ENCODE peak calls at places on chromosomes 11 and 22, in ten cellular contexts. G, E, D, X, I, F, R, C, P and M are unnamed samples.
A peak's percentile ranks its signal among the peaks of the same experiment; 100 is the strongest.

GRCh38 chr22:26321469-26321913 is 107.6 kb upstream of the ASPHD2 start:
- DNase-seq in G (no peak), E (no peak), D (no peak), X (peak; percentile 55), I (peak; percentile 87), F (peak; percentile 17), R (peak; percentile 60), C (no peak), P (no peak), M (no peak)

GRCh38 chr11:11416917-11417316 is 63.9 kb upstream of the CSNK2A3 start:
- DNase-seq in G (no peak), E (no peak), D (no peak), X (no peak), I (peak; percentile 74), F (peak; percentile 48), R (no peak), C (no peak), P (no peak), M (no peak)

GRCh38 chr11:47093541-47093940 is 83.1 kb downstream of the ARFGAP2 start:
- DNase-seq in G (no peak), E (no peak), D (no peak), X (no peak), I (no peak), F (no peak), R (no peak), C (no peak), P (no peak), M (no peak)

GRCh38 chr22:24871611-24872205 is 65.7 kb downstream of the SGSM1 start:
- DNase-seq in G (no peak), E (no peak), D (no peak), X (no peak), I (no peak), F (no peak), R (no peak), C (no peak), P (no peak), M (no peak)

GRCh38 chr11:111423250-111423615 is 44.2 kb upstream of the POU2AF1 start:
- DNase-seq in G (no peak), E (no peak), D (no peak), X (no peak), I (no peak), F (no peak), R (no peak), C (no peak), P (no peak), M (no peak)

GRCh38 chr11:68472778-68473177 is 12.2 kb downstream of the PPP6R3 start:
- DNase-seq in G (no peak), E (no peak), D (no peak), X (no peak), I (no peak), F (no peak), R (no peak), C (no peak), P (no peak), M (no peak)

GRCh38 chr11:8250981-8251620 is 12.6 kb downstream of the LMO1 start:
- DNase-seq in G (no peak), E (no peak), D (peak; percentile 37), X (no peak), I (no peak), F (no peak), R (no peak), C (peak; percentile 9), P (no peak), M (no peak)

GRCh38 chr11:58023435-58023931 is at the start of gene OR9Q1:
- DNase-seq in G (no peak), E (no peak), D (no peak), X (no peak), I (no peak), F (no peak), R (no peak), C (no peak), P (no peak), M (no peak)

GRCh38 chr11:129862123-129862522 is 33.3 kb downstream of the NFRKB start:
- DNase-seq in G (no peak), E (no peak), D (no peak), X (no peak), I (no peak), F (peak; percentile 5), R (no peak), C (no peak), P (no peak), M (no peak)

GRCh38 chr22:41596776-41597634 is 7.4 kb upstream of the PMM1 start:
- DNase-seq in G (peak; percentile 65), E (peak; percentile 77), D (peak; percentile 85), X (peak; percentile 64), I (no peak), F (peak; percentile 62), R (peak; percentile 52), C (no peak), P (no peak), M (no peak)

GRCh38 chr11:15053201-15053685 is 20.1 kb upstream of the CALCB start:
- DNase-seq in G (no peak), E (no peak), D (no peak), X (no peak), I (no peak), F (peak; percentile 2), R (no peak), C (no peak), P (no peak), M (no peak)

GRCh38 chr11:106399075-106399500 is 321.6 kb downstream of the AASDHPPT start:
- DNase-seq in G (peak; percentile 34), E (peak; percentile 35), D (no peak), X (peak; percentile 15), I (peak; percentile 98), F (peak; percentile 99), R (no peak), C (peak; percentile 23), P (peak; percentile 98), M (peak; percentile 78)

GRCh38 chr11:17810041-17810440 is 75.5 kb downstream of the KCNC1 start:
- DNase-seq in G (no peak), E (no peak), D (no peak), X (no peak), I (no peak), F (no peak), R (no peak), C (no peak), P (no peak), M (no peak)

GRCh38 chr11:119991669-119992068 is 146.2 kb downstream of the TRIM29 start:
- DNase-seq in G (no peak), E (no peak), D (peak; percentile 51), X (no peak), I (no peak), F (no peak), R (no peak), C (no peak), P (no peak), M (no peak)

GRCh38 chr11:64314146-64314804 is 3.1 kb downstream of the TRMT112 start:
- DNase-seq in G (no peak), E (no peak), D (no peak), X (no peak), I (no peak), F (no peak), R (no peak), C (no peak), P (no peak), M (no peak)
- TF ChIP-seq CTCF in G (no peak), E (no peak), D (no peak), X (no peak), I (peak; percentile 23), F (peak; percentile 38), R (no peak), C (no peak), P (peak; percentile 37), M (no peak)

GRCh38 chr11:26572770-26573402 is 823 bp upstream of the MUC15 start:
- DNase-seq in G (no peak), E (no peak), D (no peak), X (no peak), I (no peak), F (no peak), R (no peak), C (no peak), P (no peak), M (no peak)
- H3K4me3 ChIP-seq in G (no peak overlapping the region), E (no peak overlapping the region), D (no peak overlapping the region), X (no peak overlapping the region), I (no peak overlapping the region), F (no peak overlapping the region), R (no peak overlapping the region), C (no peak overlapping the region), P (no peak overlapping the region), M (no peak overlapping the region)

GRCh38 chr22:47213571-47214230 is 451.3 kb downstream of the TBC1D22A start:
- DNase-seq in G (peak; percentile 30), E (no peak), D (no peak), X (no peak), I (peak; percentile 3), F (peak; percentile 1), R (no peak), C (no peak), P (no peak), M (no peak)
- TF ChIP-seq CTCF in G (peak; percentile 23), E (no peak), D (peak; percentile 71), X (peak; percentile 61), I (peak; percentile 65), F (peak; percentile 67), R (peak; percentile 65), C (peak; percentile 61), P (peak; percentile 55), M (no peak)

GRCh38 chr22:20028855-20029549 is 8.1 kb downstream of the TANGO2 start:
- DNase-seq in G (no peak), E (no peak), D (no peak), X (no peak), I (no peak), F (no peak), R (no peak), C (no peak), P (no peak), M (no peak)

GRCh38 chr22:20026204-20026908 is 5.4 kb downstream of the TANGO2 start:
- DNase-seq in G (no peak), E (no peak), D (no peak), X (no peak), I (no peak), F (no peak), R (no peak), C (no peak), P (no peak), M (no peak)

GRCh38 chr22:20027966-20028854 is 7.3 kb downstream of the TANGO2 start:
- DNase-seq in G (no peak), E (no peak), D (no peak), X (no peak), I (no peak), F (peak; percentile 12), R (no peak), C (no peak), P (no peak), M (no peak)

GRCh38 chr22:20025401-20026203 is 4.7 kb downstream of the TANGO2 start:
- DNase-seq in G (no peak), E (no peak), D (no peak), X (no peak), I (no peak), F (no peak), R (no peak), C (no peak), P (no peak), M (no peak)

DNA sequence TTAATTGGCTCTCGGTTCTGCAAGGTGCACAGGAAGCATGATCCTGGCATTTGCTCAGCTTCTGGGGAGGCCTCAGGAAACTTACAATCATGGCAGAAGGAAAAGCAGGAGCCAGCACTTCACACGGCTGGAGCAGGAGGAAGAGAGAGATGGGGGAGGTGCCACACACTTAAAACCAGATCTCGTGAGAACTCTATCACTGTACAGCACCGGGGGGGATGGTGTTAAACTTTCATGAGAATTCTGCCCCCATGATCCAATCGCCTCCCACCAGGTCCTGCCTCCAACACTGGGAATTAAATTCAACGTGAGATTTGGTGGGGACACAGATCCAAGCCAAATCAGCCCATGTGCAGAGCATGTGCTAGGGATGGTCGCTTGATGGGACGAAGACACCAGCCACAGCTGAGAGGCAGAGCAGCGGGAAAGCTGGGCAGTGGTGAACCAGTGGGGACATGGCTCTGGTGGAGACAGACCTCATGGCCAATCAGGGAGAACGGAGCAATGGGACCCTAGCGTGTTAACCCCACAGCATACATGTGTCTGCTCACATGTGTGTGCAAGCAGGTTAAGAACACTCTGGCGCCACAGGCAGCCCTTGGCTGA is 6.2 kb downstream of the TANGO2 start:
- DNase-seq in G (no peak), E (no peak), D (no peak), X (no peak), I (no peak), F (no peak), R (no peak), C (no peak), P (no peak), M (no peak)
- H3K4me3 ChIP-seq in G (no peak overlapping the region), E (no peak overlapping the region), D (no peak overlapping the region), X (no peak overlapping the region), I (no peak overlapping the region), F (no peak overlapping the region), R (no peak overlapping the region), C (no peak overlapping the region), P (no peak overlapping the region), M (no peak overlapping the region)